ENCODE peak calls at places on chromosome 2, in six cellular contexts. S, J, Q, L, C and G are unnamed samples.

GRCh38 chr2:43225788-43226557 is 433 bp downstream of the ZFP36L2 start:
- DNase-seq in Q (peak; percentile 87), L (no peak), S (no peak), J (peak; percentile 50), C (no peak), G (peak; percentile 62)

GRCh38 chr2:120736202-120736954 is 710 bp downstream of the GLI2 start:
- DNase-seq in L (no peak), S (peak; percentile 88), C (no peak), J (no peak), Q (no peak), G (peak; percentile 67)

GRCh38 chr2:55590810-55591440 is 26.5 kb downstream of the PPP4R3B start:
- DNase-seq in S (no peak), Q (peak; percentile 28), C (no peak), J (no peak), L (peak; percentile 86), G (no peak)

GRCh38 chr2:145022671-145023330 is 502.9 kb upstream of the ZEB2 start:
- DNase-seq in Q (no peak), L (no peak), J (no peak), C (peak; percentile 76), S (no peak), G (no peak)

GRCh38 chr2:227186751-227187150 is 22.3 kb downstream of the COL4A3 start:
- DNase-seq in Q (no peak), L (no peak), J (no peak), S (no peak), C (peak; percentile 55), G (no peak)

GRCh38 chr2:238643400-238643907 is 204.4 kb upstream of the TWIST2 start:
- DNase-seq in L (no peak), S (no peak), Q (no peak), J (no peak), C (no peak), G (no peak)

GRCh38 chr2:215830313-215830712 is 183.0 kb downstream of the MREG start:
- DNase-seq in S (no peak), L (peak; percentile 53), C (peak; percentile 85), J (no peak), Q (no peak), G (peak; percentile 37)

GRCh38 chr2:222594679-222595078 is 61.2 kb downstream of the FARSB start:
- DNase-seq in L (peak; percentile 29), J (no peak), Q (no peak), S (no peak), C (peak; percentile 66), G (no peak)

GRCh38 chr2:210302326-210302725 is 12.6 kb downstream of the MYL1 start:
- DNase-seq in J (no peak), C (no peak), L (peak; percentile 42), Q (no peak), S (no peak), G (no peak)

GRCh38 chr2:170822885-170823799 is 6.5 kb downstream of the GAD1 start:
- DNase-seq in S (peak; percentile 82), L (no peak), Q (no peak), C (no peak), J (no peak), G (peak; percentile 74)

GRCh38 chr2:44778221-44778654 is 163.3 kb upstream of the SIX3 start:
- DNase-seq in C (peak; percentile 30), Q (peak; percentile 67), L (no peak), J (no peak), S (peak; percentile 81), G (no peak)

GRCh38 chr2:241796610-241797138 is 12.3 kb upstream of the NEU4 start:
- DNase-seq in L (no peak), S (peak; percentile 52), C (no peak), Q (no peak), J (no peak), G (no peak)

GRCh38 chr2:23926750-23927627 is at the start of gene ATAD2B:
- DNase-seq in C (peak; percentile 97), S (peak; percentile 97), J (peak; percentile 90), Q (peak; percentile 99), L (peak; percentile 73), G (peak; percentile 91)